ENCODE peak calls at places on chromosomes 16 and 17, in four cellular contexts. V, K, T and R are unnamed samples.

GRCh38 chr16:14063618-14064581 is 7.2 kb upstream of the MRTFB start:
- DNase-seq in V (no peak), K (no peak), T (no peak), R (no peak)

GRCh38 chr17:35906559-35907265 is 23.9 kb downstream of the RDM1 start:
- DNase-seq in V (no peak), K (no peak), T (no peak), R (no peak)

GRCh38 chr16:10871157-10871991 is 5.6 kb upstream of the CIITA start:
- DNase-seq in V (no peak), K (peak), T (peak), R (no peak)

GRCh38 chr16:29674188-29674587 is 4.8 kb upstream of the QPRT start:
- DNase-seq in V (no peak), K (no peak), T (no peak), R (peak)

GRCh38 chr17:69103557-69104233 is 38.0 kb downstream of the ABCA6 start:
- DNase-seq in V (no peak), K (no peak), T (peak), R (peak)

GRCh38 chr16:2611499-2611862 is 70.8 kb upstream of the KCTD5 start:
- DNase-seq in V (no peak), K (no peak), T (no peak), R (no peak)

GRCh38 chr17:55163408-55163807 is 101.4 kb upstream of the HLF start:
- DNase-seq in V (no peak), K (no peak), T (no peak), R (no peak)

GRCh38 chr16:30948956-30949654 is at the start of gene ORAI3:
- DNase-seq in V (peak), K (no peak), T (no peak), R (peak)

GRCh38 chr17:75812096-75813001 is 27.7 kb downstream of the UNK start:
- DNase-seq in V (no peak), K (no peak), T (no peak), R (no peak)

GRCh38 chr17:28261219-28261618 is 57.8 kb upstream of the TMEM97 start:
- DNase-seq in V (no peak), K (no peak), T (no peak), R (no peak)

GRCh38 chr16:383326-384020 is 1.7 kb upstream of the PGAP6 start:
- DNase-seq in V (peak), K (peak), T (no peak), R (no peak)

GRCh38 chr17:50352072-50352692 is 6.3 kb downstream of the XYLT2 start:
- DNase-seq in V (no peak), K (no peak), T (no peak), R (no peak)

GRCh38 chr16:49515016-49515415 is 141.4 kb downstream of the C16orf78 start:
- DNase-seq in V (no peak), K (no peak), T (no peak), R (no peak)

GRCh38 chr17:59435238-59435637 is 103.8 kb downstream of the YPEL2 start:
- DNase-seq in V (no peak), K (no peak), T (no peak), R (no peak)

GRCh38 chr16:19291459-19291858 is 5.9 kb downstream of the CLEC19A start:
- DNase-seq in V (peak), K (no peak), T (no peak), R (no peak)

GRCh38 chr17:81405382-81406005 is 10.2 kb downstream of the BAHCC1 start:
- DNase-seq in V (no peak), K (no peak), T (no peak), R (no peak)

GRCh38 chr16:68065716-68066305 is 19.4 kb upstream of the NFATC3 start:
- DNase-seq in V (no peak), K (no peak), T (no peak), R (no peak)

GRCh38 chr17:57295526-57296023 is 39.3 kb downstream of the MSI2 start:
- DNase-seq in V (no peak), K (no peak), T (no peak), R (no peak)

GRCh38 chr17:44672479-44673093 is 16.3 kb downstream of the MEIOC start:
- DNase-seq in V (no peak), K (no peak), T (peak), R (peak)

GRCh38 chr17:30336369-30337171 is 2.7 kb upstream of the TMIGD1 start:
- DNase-seq in V (peak), K (no peak), T (peak), R (peak)

GRCh38 chr16:13896543-13897182 is 23.3 kb upstream of the ERCC4 start:
- DNase-seq in V (no peak), K (no peak), T (peak), R (peak)

GRCh38 chr16:53465606-53466290 is 31.5 kb downstream of the RBL2 start:
- DNase-seq in V (no peak), K (no peak), T (no peak), R (peak)

GRCh38 chr16:3242709-3243108 is 7.8 kb upstream of the ZNF200 start:
- DNase-seq in V (no peak), K (no peak), T (no peak), R (no peak)

GRCh38 chr17:27420211-27420950 is 35.9 kb upstream of the KSR1 start:
- DNase-seq in V (no peak), K (no peak), T (no peak), R (no peak)

GRCh38 chr17:3318336-3318735 is 20.2 kb upstream of the OR3A1 start:
- DNase-seq in V (no peak), K (no peak), T (no peak), R (no peak)

DNA sequence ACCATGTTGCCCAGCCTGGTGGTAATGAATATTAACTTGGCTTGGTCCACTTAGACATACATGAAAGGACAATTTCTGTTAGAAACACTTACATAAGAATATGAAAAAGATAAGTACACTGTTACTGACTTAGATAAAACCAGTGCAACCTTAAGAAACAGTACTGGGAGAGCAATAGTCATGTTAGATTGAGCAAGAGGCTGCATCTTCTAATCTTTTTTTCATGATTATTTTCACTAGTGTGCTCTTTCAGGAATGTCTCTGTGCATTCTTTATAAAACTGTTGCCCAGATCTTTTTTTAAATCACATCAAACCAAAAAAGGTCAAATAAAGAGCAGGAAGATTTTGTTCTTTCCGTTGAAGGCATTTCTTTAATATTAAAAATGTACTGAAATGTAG is 100.7 kb upstream of the AXIN2 start:
- DNase-seq in V (no peak), K (no peak), T (no peak), R (no peak)
- TF ChIP-seq NR2C2 in V (no peak), K (no peak), T (no peak), R (no peak)

GRCh38 chr17:79440251-79440650 is 170.6 kb downstream of the RBFOX3 start:
- DNase-seq in V (no peak), K (no peak), T (no peak), R (no peak)
- TF ChIP-seq NR2C2 in V (no peak), K (no peak), T (no peak), R (no peak)

GRCh38 chr16:82660078-82660645 is 33.4 kb downstream of the CDH13 start:
- DNase-seq in V (no peak), K (no peak), T (no peak), R (no peak)

GRCh38 chr16:82657786-82658185 is 31.0 kb downstream of the CDH13 start:
- DNase-seq in V (no peak), K (no peak), T (no peak), R (no peak)

GRCh38 chr16:82657239-82657638 is 30.5 kb downstream of the CDH13 start:
- DNase-seq in V (no peak), K (no peak), T (no peak), R (no peak)

GRCh38 chr16:82660966-82661365 is 34.2 kb downstream of the CDH13 start:
- DNase-seq in V (no peak), K (no peak), T (no peak), R (no peak)

GRCh38 chr16:82658796-82659195 is 32.0 kb downstream of the CDH13 start:
- DNase-seq in V (no peak), K (no peak), T (no peak), R (no peak)
- TF ChIP-seq NR2C2 in V (no peak), K (no peak), T (no peak), R (no peak)

GRCh38 chr17:70366421-70366820 is 197.1 kb downstream of the KCNJ2 start:
- DNase-seq in V (no peak), K (no peak), T (no peak), R (no peak)
- TF ChIP-seq NR2C2 in V (no peak), K (no peak), T (no peak), R (no peak)

DNA sequence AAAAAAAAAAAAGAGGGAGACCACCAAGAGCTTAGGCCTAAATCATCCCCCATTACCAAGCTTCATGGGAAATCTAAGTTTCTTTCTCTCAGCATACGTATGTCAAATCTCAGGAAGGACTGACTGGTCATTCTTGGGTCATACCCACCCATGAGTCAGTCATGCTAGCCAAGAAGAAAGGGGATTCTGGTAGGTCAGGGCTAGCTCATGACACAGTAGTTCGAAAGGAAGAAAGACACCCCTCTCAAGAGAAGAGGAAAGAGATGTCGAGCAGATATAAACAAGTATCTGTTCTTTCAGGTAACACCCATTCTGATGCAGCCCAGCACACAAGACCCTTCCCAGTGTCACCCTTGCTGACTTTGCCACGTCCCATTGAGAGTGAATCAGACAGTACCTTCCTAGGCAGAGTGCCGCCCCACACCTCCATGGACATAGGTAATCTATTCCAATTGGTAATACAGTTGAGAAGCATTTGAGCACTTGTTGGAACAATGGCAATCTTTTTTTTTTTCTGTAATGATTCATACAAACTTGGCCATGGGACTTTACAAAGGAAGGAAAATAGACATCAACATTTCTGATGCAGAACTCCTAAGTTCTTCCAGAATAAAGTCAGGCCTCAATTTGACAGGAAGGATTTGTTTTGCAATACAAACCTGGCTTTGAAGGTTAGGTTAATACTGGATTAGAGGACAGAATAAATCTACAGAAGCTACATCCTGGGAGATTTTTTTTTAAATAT is 38.2 kb downstream of the COPRS start:
- DNase-seq in V (no peak), K (no peak), T (no peak), R (no peak)
- TF ChIP-seq NR2C2 in V (no peak), K (no peak), T (no peak), R (no peak)

GRCh38 chr16:27235055-27235937 is 32.0 kb downstream of the KDM8 start:
- DNase-seq in V (peak), K (peak), T (peak), R (peak)
- TF ChIP-seq NR2C2 in V (no peak), K (no peak), T (no peak), R (peak)

GRCh38 chr17:63601439-63602371 is 1.0 kb downstream of the TACO1 start:
- DNase-seq in V (no peak), K (no peak), T (peak), R (peak)
- TF ChIP-seq NR2C2 in V (no peak), K (no peak), T (no peak), R (no peak)